ENCODE peak calls at places on chromosomes 2 and 18, in ten cellular contexts. Y is A549; A is heart right ventricle; L is HFF-Myc; S is fibroblast of mammary gland; C is thyroid gland; P is cardiac fibroblast; B is naive thymus-derived CD4-positive, alpha-beta T cell; H is upper lobe of left lung; N is sigmoid colon. F is an unnamed sample.

GRCh38 chr18:64403784-64404498 is 255.1 kb upstream of the LINC00305 start:
- DNase-seq in Y (no peak), A (no peak), L (no peak), S (no peak), C (no peak), P (no peak), B (no peak), H (no peak), N (no peak), F (no peak)

GRCh38 chr18:33660696-33661310 is 82.8 kb downstream of the ASXL3 start:
- DNase-seq in Y (no peak), A (no peak), L (no peak), S (no peak), C (no peak), P (no peak), B (no peak), H (no peak), N (no peak), F (no peak)

GRCh38 chr2:38620282-38620977 is 17.7 kb upstream of the HNRNPLL start:
- DNase-seq in Y (peak), A (no peak), L (no peak), S (peak), C (no peak), P (peak), B (no peak), H (no peak), N (no peak), F (no peak)

GRCh38 chr2:113169002-113169530 is 4.7 kb upstream of the PSD4 start:
- DNase-seq in Y (no peak), A (no peak), L (no peak), S (no peak), C (no peak), P (no peak), B (peak), H (no peak), N (no peak), F (no peak)

GRCh38 chr2:207768168-207768890 is 1.4 kb downstream of the FZD5 start:
- DNase-seq in Y (peak), A (peak), L (no peak), S (peak), C (peak), P (peak), B (no peak), H (peak), N (peak), F (no peak)

GRCh38 chr2:188307850-188308283 is 16.2 kb downstream of the GULP1 start:
- DNase-seq in Y (no peak), A (no peak), L (no peak), S (peak), C (no peak), P (no peak), B (no peak), H (no peak), N (no peak), F (no peak)

GRCh38 chr18:70082430-70082829 is 123.1 kb downstream of the RTTN start:
- DNase-seq in Y (no peak), A (no peak), L (no peak), S (no peak), C (no peak), P (no peak), B (no peak), H (no peak), N (no peak), F (no peak)

GRCh38 chr2:218186876-218187649 is 20.3 kb upstream of the CXCR1 start:
- DNase-seq in Y (no peak), A (no peak), L (no peak), S (no peak), C (no peak), P (no peak), B (no peak), H (no peak), N (peak), F (no peak)

GRCh38 chr2:225033440-225034390 is 8.6 kb downstream of the DOCK10 start:
- DNase-seq in Y (no peak), A (no peak), L (no peak), S (no peak), C (no peak), P (no peak), B (no peak), H (no peak), N (no peak), F (no peak)

GRCh38 chr2:225038076-225038571 is 4.1 kb downstream of the DOCK10 start:
- DNase-seq in Y (no peak), A (no peak), L (no peak), S (no peak), C (no peak), P (no peak), B (no peak), H (no peak), N (no peak), F (no peak)

GRCh38 chr2:225040862-225041209 is 1.4 kb downstream of the DOCK10 start:
- DNase-seq in Y (peak), A (no peak), L (no peak), S (peak), C (no peak), P (no peak), B (no peak), H (no peak), N (no peak), F (no peak)

GRCh38 chr2:225036431-225036830 is 5.8 kb downstream of the DOCK10 start:
- DNase-seq in Y (no peak), A (no peak), L (no peak), S (no peak), C (no peak), P (no peak), B (no peak), H (no peak), N (no peak), F (no peak)

GRCh38 chr2:225037374-225038075 is 4.7 kb downstream of the DOCK10 start:
- DNase-seq in Y (no peak), A (no peak), L (no peak), S (peak), C (no peak), P (peak), B (no peak), H (no peak), N (no peak), F (peak)
- H3K4me3 ChIP-seq in Y (no peak), A (no peak), L (no peak), S (no peak), C (no peak), P (no peak), B (peak), H (no peak), N (no peak), F (no peak)

GRCh38 chr2:71102981-71103681 is 26.9 kb downstream of the MCEE start:
- DNase-seq in Y (no peak), A (no peak), L (no peak), S (no peak), C (no peak), P (no peak), B (no peak), H (no peak), N (no peak), F (no peak)
- H3K4me3 ChIP-seq in Y (no peak), A (no peak), L (no peak), S (no peak), C (no peak), P (no peak), B (no peak), H (no peak), N (no peak), F (no peak)

GRCh38 chr2:15169326-15170038 is 391.7 kb downstream of the NBAS start:
- DNase-seq in Y (peak), A (no peak), L (peak), S (peak), C (no peak), P (peak), B (no peak), H (no peak), N (no peak), F (peak)

GRCh38 chr2:15172825-15173224 is 388.3 kb downstream of the NBAS start:
- DNase-seq in Y (no peak), A (no peak), L (no peak), S (no peak), C (no peak), P (no peak), B (no peak), H (no peak), N (no peak), F (no peak)

GRCh38 chr2:15173506-15173905 is 387.6 kb downstream of the NBAS start:
- DNase-seq in Y (no peak), A (no peak), L (no peak), S (no peak), C (no peak), P (no peak), B (no peak), H (no peak), N (no peak), F (no peak)

GRCh38 chr2:15168116-15168515 is 393.0 kb downstream of the NBAS start:
- DNase-seq in Y (no peak), A (no peak), L (no peak), S (no peak), C (no peak), P (no peak), B (no peak), H (no peak), N (no peak), F (no peak)

GRCh38 chr2:15170068-15170775 is 390.9 kb downstream of the NBAS start:
- DNase-seq in Y (no peak), A (no peak), L (no peak), S (no peak), C (no peak), P (peak), B (no peak), H (no peak), N (no peak), F (peak)
- H3K4me3 ChIP-seq in Y (no peak), A (no peak), L (no peak), S (no peak), C (no peak), P (peak), B (no peak), H (no peak), N (no peak), F (peak)

DNA sequence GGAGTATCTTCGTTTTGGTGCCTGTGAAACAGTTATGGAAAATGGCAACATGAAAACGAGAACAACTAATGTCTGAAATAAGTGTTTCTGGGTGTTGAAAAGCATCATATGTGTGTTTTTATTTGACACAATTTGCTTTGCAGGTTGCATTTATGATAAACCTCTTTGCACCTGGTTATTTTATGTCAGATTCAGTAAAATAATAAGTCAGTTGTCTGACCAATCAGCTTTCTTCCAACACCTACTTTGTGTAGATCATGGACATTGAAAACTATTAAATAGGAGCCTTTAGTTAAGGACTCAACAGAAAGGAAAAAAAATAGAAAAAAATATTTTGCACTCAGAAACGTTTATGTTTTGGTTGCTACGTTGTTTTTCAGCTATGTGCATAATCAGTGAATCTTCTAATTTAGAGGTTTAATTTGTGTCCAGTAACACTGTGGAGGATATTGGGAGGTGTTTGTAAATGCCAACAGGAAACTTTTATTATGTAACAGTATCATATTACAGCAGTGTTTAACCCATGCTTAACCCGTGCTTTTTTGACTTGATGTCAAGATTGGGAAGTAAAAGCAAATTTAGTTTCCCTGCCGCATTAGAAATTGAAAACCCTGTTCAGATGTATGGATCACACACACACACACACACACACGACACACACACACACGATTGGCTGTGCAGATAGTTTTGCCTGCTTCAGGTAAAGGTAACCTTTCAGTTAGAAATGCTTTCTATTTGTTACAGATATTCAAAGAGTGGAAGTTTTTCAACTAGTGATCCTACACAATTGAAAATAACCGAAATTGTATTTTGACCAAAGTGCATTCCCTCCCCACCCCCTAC is 2.6 kb downstream of the PKP4 start:
- DNase-seq in Y (peak), A (no peak), L (no peak), S (no peak), C (no peak), P (peak), B (no peak), H (no peak), N (no peak), F (no peak)
- H3K4me3 ChIP-seq in Y (peak), A (no peak), L (peak), S (peak), C (no peak), P (no peak), B (no peak), H (no peak), N (peak), F (no peak)

GRCh38 chr2:120177011-120177621 is 46.1 kb downstream of the TMEM185B start:
- DNase-seq in Y (no peak), A (peak), L (no peak), S (no peak), C (no peak), P (no peak), B (peak), H (peak), N (no peak), F (no peak)

GRCh38 chr2:120176526-120176925 is 46.7 kb downstream of the TMEM185B start:
- DNase-seq in Y (no peak), A (no peak), L (no peak), S (no peak), C (no peak), P (no peak), B (no peak), H (no peak), N (no peak), F (no peak)

GRCh38 chr2:120177973-120178372 is 45.2 kb downstream of the TMEM185B start:
- DNase-seq in Y (no peak), A (no peak), L (no peak), S (no peak), C (no peak), P (no peak), B (no peak), H (no peak), N (no peak), F (no peak)

GRCh38 chr2:120180066-120180465 is 43.1 kb downstream of the TMEM185B start:
- DNase-seq in Y (no peak), A (no peak), L (no peak), S (no peak), C (peak), P (no peak), B (no peak), H (no peak), N (no peak), F (no peak)

GRCh38 chr2:120175000-120175581 is 48.1 kb downstream of the TMEM185B start:
- DNase-seq in Y (peak), A (no peak), L (peak), S (peak), C (no peak), P (peak), B (peak), H (no peak), N (no peak), F (peak)
- H3K4me3 ChIP-seq in Y (no peak), A (no peak), L (no peak), S (no peak), C (no peak), P (no peak), B (no peak), H (no peak), N (peak), F (no peak)

GRCh38 chr2:70948350-70949003 is 12.8 kb downstream of the ATP6V1B1 start:
- DNase-seq in Y (peak), A (peak), L (peak), S (peak), C (peak), P (peak), B (peak), H (peak), N (peak), F (peak)
- H3K4me3 ChIP-seq in Y (peak), A (no peak), L (peak), S (peak), C (no peak), P (peak), B (no peak), H (no peak), N (peak), F (peak)

GRCh38 chr2:231985823-231986261 is 24.3 kb downstream of the DIS3L2 start:
- DNase-seq in Y (no peak), A (no peak), L (no peak), S (peak), C (no peak), P (no peak), B (no peak), H (no peak), N (no peak), F (no peak)
- H3K4me3 ChIP-seq in Y (no peak), A (no peak), L (no peak), S (no peak), C (no peak), P (no peak), B (no peak), H (no peak), N (no peak), F (no peak)

GRCh38 chr18:56728741-56729140 is 77.6 kb downstream of the WDR7 start:
- DNase-seq in Y (no peak), A (no peak), L (no peak), S (no peak), C (no peak), P (no peak), B (no peak), H (no peak), N (no peak), F (no peak)
- H3K4me3 ChIP-seq in Y (no peak), A (no peak), L (no peak), S (no peak), C (no peak), P (no peak), B (no peak), H (no peak), N (no peak), F (no peak)

GRCh38 chr2:151851761-151852160 is 23.5 kb upstream of the ARL5A start:
- DNase-seq in Y (no peak), A (no peak), L (no peak), S (no peak), C (peak), P (no peak), B (no peak), H (no peak), N (no peak), F (no peak)

GRCh38 chr2:151852260-151853069 is 24.2 kb upstream of the ARL5A start:
- DNase-seq in Y (no peak), A (no peak), L (no peak), S (peak), C (no peak), P (no peak), B (no peak), H (no peak), N (no peak), F (no peak)

GRCh38 chr2:151857650-151858049 is 29.4 kb upstream of the ARL5A start:
- DNase-seq in Y (no peak), A (no peak), L (no peak), S (no peak), C (peak), P (no peak), B (no peak), H (peak), N (no peak), F (no peak)

GRCh38 chr2:151853070-151853758 is 25.0 kb upstream of the ARL5A start:
- DNase-seq in Y (no peak), A (no peak), L (no peak), S (no peak), C (peak), P (no peak), B (no peak), H (no peak), N (no peak), F (no peak)

GRCh38 chr2:151855111-151855510 is 26.9 kb upstream of the ARL5A start:
- DNase-seq in Y (no peak), A (no peak), L (no peak), S (no peak), C (no peak), P (no peak), B (no peak), H (no peak), N (no peak), F (no peak)
- H3K4me3 ChIP-seq in Y (no peak), A (no peak), L (no peak), S (no peak), C (no peak), P (no peak), B (no peak), H (no peak), N (no peak), F (no peak)

F was measured in skeletal muscle cell.